ENCODE peak calls at places on chromosomes 7 and 10, in seven cellular contexts. M, O, P, N, Z, A and E are unnamed samples.

GRCh38 chr7:12889391-12889790 is 202.0 kb downstream of the ARL4A start:
- DNase-seq in M (no peak), P (no peak), N (no peak), Z (no peak), O (no peak), A (no peak), E (no peak)

GRCh38 chr10:32982293-32982709 is 24.3 kb upstream of the ITGB1 start:
- DNase-seq in N (no peak), Z (no peak), P (no peak), O (no peak), A (no peak), M (no peak), E (no peak)

GRCh38 chr7:156778201-156778600 is 114.8 kb downstream of the LMBR1 start:
- DNase-seq in O (no peak), P (no peak), A (no peak), N (no peak), Z (no peak), M (no peak), E (no peak)

GRCh38 chr7:129122751-129123516 is 21.6 kb upstream of the TSPAN33 start:
- DNase-seq in O (no peak), Z (peak), M (no peak), P (no peak), A (peak), N (no peak), E (no peak)

GRCh38 chr10:60446855-60447254 is 57.2 kb upstream of the ANK3 start:
- DNase-seq in M (no peak), N (no peak), O (no peak), P (no peak), Z (no peak), A (no peak), E (no peak)

GRCh38 chr7:194996-195829 is 2.8 kb downstream of the FAM20C start:
- DNase-seq in P (no peak), O (no peak), N (no peak), M (peak), A (no peak), Z (no peak), E (no peak)

GRCh38 chr10:77898323-77899079 is 28.1 kb downstream of the DLG5 start:
- DNase-seq in A (no peak), P (no peak), N (peak), O (no peak), M (no peak), Z (no peak), E (no peak)

GRCh38 chr10:21525367-21526183 is at the start of gene SKIDA1:
- DNase-seq in M (peak), P (peak), O (peak), Z (peak), A (peak), N (peak), E (peak)

GRCh38 chr7:22854158-22855048 is 31.8 kb upstream of the TOMM7 start:
- DNase-seq in P (peak), A (peak), Z (peak), O (peak), N (peak), M (peak), E (peak)

GRCh38 chr10:120402358-120402757 is 54.7 kb upstream of the PLPP4 start:
- DNase-seq in N (no peak), O (no peak), A (no peak), M (no peak), P (no peak), Z (no peak), E (no peak)